ENCODE peak calls at places on chromosome 17, in ten cellular contexts. N is fibroblast of pulmonary artery; W is GM12892; O is coronary artery; L is Caki2; X is activated CD4-positive, alpha-beta T cell treated with anti-CD3 and anti-CD28 coated beads, Interleukin-2, amount 10 ng/mL, durations not matched to agents 7 days and 5 days; Q is GM23248; E is ACHN; U is H1; T is left cardiac atrium. M is an unnamed sample.

GRCh38 chr17:79930077-79930785 is 91.0 kb upstream of the CBX4 start:
- DNase-seq in E (no peak), T (no peak), W (no peak), Q (peak), L (no peak), N (no peak), O (no peak), U (peak), X (no peak), M (no peak)

GRCh38 chr17:55747209-55747608 is 3.6 kb upstream of the PCTP start:
- DNase-seq in O (no peak), E (no peak), Q (no peak), U (no peak), X (no peak), L (no peak), T (no peak), W (no peak), N (no peak), M (no peak)

GRCh38 chr17:21678451-21679081 is 13.8 kb upstream of the KCNJ18 start:
- DNase-seq in U (no peak), E (no peak), N (no peak), L (no peak), O (peak), Q (no peak), X (no peak), T (no peak), W (no peak), M (no peak)

GRCh38 chr17:38701504-38702165 is 3.4 kb upstream of the MLLT6 start:
- DNase-seq in W (peak), L (peak), U (no peak), Q (peak), O (no peak), T (no peak), E (peak), N (peak), X (peak), M (peak)

GRCh38 chr17:1073241-1073962 is 76.5 kb downstream of the TIMM22 start:
- DNase-seq in W (no peak), E (no peak), T (peak), N (no peak), L (no peak), Q (no peak), O (no peak), U (no peak), X (no peak), M (no peak)

GRCh38 chr17:45231481-45232116 is 9.9 kb downstream of the FMNL1 start:
- DNase-seq in X (no peak), N (no peak), O (no peak), Q (no peak), E (peak), L (no peak), T (no peak), W (no peak), U (peak), M (peak)

GRCh38 chr17:4879591-4879990 is 19.7 kb upstream of the C17orf107 start:
- DNase-seq in L (no peak), W (no peak), U (no peak), Q (no peak), O (no peak), N (no peak), E (no peak), X (no peak), T (no peak), M (no peak)

GRCh38 chr17:47229535-47230443 is 20.6 kb downstream of the MYL4 start:
- DNase-seq in W (peak), Q (peak), T (peak), L (peak), U (peak), N (peak), X (peak), E (peak), O (peak), M (peak)

GRCh38 chr17:80219013-80219776 is 938 bp downstream of the SGSH start:
- DNase-seq in W (peak), T (peak), U (no peak), L (peak), E (peak), Q (peak), O (no peak), X (peak), N (peak), M (peak)

GRCh38 chr17:37045271-37045946 is 96.7 kb downstream of the AATF start:
- DNase-seq in Q (no peak), O (no peak), T (no peak), E (no peak), L (no peak), N (no peak), U (peak), X (no peak), W (no peak), M (no peak)

GRCh38 chr17:8673621-8674020 is 43.1 kb upstream of the MYH10 start:
- DNase-seq in L (no peak), W (no peak), U (no peak), T (peak), O (no peak), X (no peak), E (no peak), N (peak), Q (peak), M (no peak)

GRCh38 chr17:8913091-8913490 is 45.6 kb upstream of the PIK3R6 start:
- DNase-seq in O (no peak), U (no peak), W (no peak), Q (no peak), L (no peak), N (no peak), X (no peak), T (no peak), E (no peak), M (no peak)

M was measured in RKO.